ENCODE peak calls at places on chromosomes 6 and 20, in five cellular contexts. One of them, this sample, is unnamed.
A peak's percentile ranks its signal among the peaks of the same experiment; 100 is the strongest.

GRCh38 chr6:146041282-146041681 is 12.4 kb downstream of the GRM1 start:
- DNase-seq in K562: no peak
- DNase-seq in GM12878: no peak
- DNase-seq in HepG2: peak; percentile 33
- DNase-seq in H1: peak; percentile 52
- DNase-seq in this sample: peak; percentile 18

GRCh38 chr20:25623225-25623735 is 534 bp downstream of the NANP start:
- DNase-seq in H1: peak; percentile 66
- DNase-seq in HepG2: peak; percentile 64
- DNase-seq in GM12878: peak; percentile 5
- DNase-seq in K562: no peak
- DNase-seq in this sample: peak; percentile 0

GRCh38 chr20:63036266-63036665 is 29.5 kb upstream of the BHLHE23 start:
- DNase-seq in K562: no peak
- DNase-seq in HepG2: no peak
- DNase-seq in H1: peak; percentile 51
- DNase-seq in GM12878: no peak
- DNase-seq in this sample: no peak

GRCh38 chr20:35618372-35619131 is 2.9 kb downstream of the SPAG4 start:
- DNase-seq in HepG2: no peak
- DNase-seq in K562: no peak
- DNase-seq in H1: peak; percentile 67
- DNase-seq in GM12878: no peak
- DNase-seq in this sample: no peak

GRCh38 chr6:144266091-144266649 is 19.0 kb upstream of the UTRN start:
- DNase-seq in GM12878: no peak
- DNase-seq in K562: no peak
- DNase-seq in HepG2: no peak
- DNase-seq in H1: peak; percentile 66
- DNase-seq in this sample: peak; percentile 64

GRCh38 chr6:155126727-155127439 is 131.8 kb downstream of the TIAM2 start:
- DNase-seq in HepG2: peak; percentile 93
- DNase-seq in H1: no peak
- DNase-seq in GM12878: no peak
- DNase-seq in K562: no peak
- DNase-seq in this sample: peak; percentile 93

GRCh38 chr6:142558785-142559184 is 257.0 kb downstream of the ADGRG6 start:
- DNase-seq in HepG2: no peak
- DNase-seq in K562: no peak
- DNase-seq in GM12878: no peak
- DNase-seq in H1: no peak
- DNase-seq in this sample: no peak

GRCh38 chr6:160238786-160239751 is 19.6 kb downstream of the SLC22A2 start:
- DNase-seq in K562: no peak
- DNase-seq in H1: peak; percentile 22
- DNase-seq in HepG2: no peak
- DNase-seq in GM12878: no peak
- DNase-seq in this sample: no peak

GRCh38 chr6:22295145-22295544 is 1.7 kb downstream of the PRL start:
- DNase-seq in GM12878: no peak
- DNase-seq in K562: no peak
- DNase-seq in H1: no peak
- DNase-seq in HepG2: no peak
- DNase-seq in this sample: no peak

GRCh38 chr6:4774715-4775590 is 1.3 kb upstream of the CDYL start:
- DNase-seq in GM12878: no peak
- DNase-seq in K562: no peak
- DNase-seq in H1: peak; percentile 73
- DNase-seq in HepG2: no peak
- DNase-seq in this sample: no peak

GRCh38 chr6:36897629-36898028 is 11.9 kb downstream of the C6orf89 start:
- DNase-seq in HepG2: peak; percentile 23
- DNase-seq in GM12878: no peak
- DNase-seq in H1: no peak
- DNase-seq in K562: no peak
- DNase-seq in this sample: no peak

GRCh38 chr20:39632176-39632575 is 670.0 kb downstream of the DHX35 start:
- DNase-seq in HepG2: no peak
- DNase-seq in GM12878: no peak
- DNase-seq in H1: no peak
- DNase-seq in K562: no peak
- DNase-seq in this sample: no peak

DNA sequence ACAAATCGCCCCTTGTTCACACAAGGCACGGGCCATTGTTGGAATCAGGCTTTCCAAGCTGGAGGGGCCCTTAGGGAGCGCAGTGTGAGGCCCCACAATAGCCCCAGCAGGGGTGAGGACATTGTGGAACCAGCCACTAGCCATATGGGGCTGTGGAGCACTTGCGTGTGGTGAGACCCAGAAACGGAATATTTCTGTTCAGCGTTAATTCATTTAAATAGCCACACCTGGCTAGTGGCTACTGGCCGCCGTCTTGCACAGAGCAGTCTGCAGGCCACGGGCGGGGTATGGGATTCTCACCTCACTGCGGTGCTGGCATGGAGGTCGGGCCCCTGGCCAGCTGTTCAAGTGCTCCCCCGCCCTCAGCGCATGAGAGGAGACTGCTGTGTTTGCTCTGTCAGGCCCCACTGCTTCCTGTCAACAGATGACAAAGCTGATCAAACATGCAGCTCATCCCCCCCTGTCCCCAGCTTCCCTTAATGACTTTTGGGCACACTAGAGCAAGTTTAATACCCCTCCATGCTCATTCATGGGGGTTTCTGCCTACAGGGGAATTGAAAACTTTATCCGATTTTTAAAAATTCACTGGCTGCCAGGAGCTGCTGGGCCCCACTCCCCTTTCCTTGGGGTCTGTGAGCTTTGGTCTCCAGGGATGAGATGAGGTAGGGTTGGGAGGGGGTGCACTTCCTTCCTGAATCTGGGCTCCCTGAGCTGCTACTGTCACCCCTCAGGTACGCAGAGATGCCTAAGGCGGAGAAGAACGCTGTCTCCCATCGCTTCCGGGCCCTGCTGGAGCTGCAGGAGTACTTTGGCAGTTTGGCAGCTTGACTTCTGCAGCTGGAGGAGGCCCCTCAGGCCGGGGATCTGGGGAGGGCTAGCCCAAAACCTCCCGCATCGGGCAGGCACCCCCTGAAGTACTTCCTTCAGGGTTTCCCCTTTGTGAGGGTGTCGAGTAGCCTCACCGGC is 13.6 kb downstream of the ITPA start:
- DNase-seq in HepG2: peak; percentile 99
- DNase-seq in GM12878: no peak
- DNase-seq in H1: no peak
- DNase-seq in K562: no peak
- DNase-seq in this sample: no peak
- TF ChIP-seq JUND in HepG2: peak; percentile 99
- TF ChIP-seq JUND in GM12878: no peak
- TF ChIP-seq JUND in H1: no peak
- TF ChIP-seq JUND in K562: no peak
- TF ChIP-seq JUND in this sample: no peak

DNA sequence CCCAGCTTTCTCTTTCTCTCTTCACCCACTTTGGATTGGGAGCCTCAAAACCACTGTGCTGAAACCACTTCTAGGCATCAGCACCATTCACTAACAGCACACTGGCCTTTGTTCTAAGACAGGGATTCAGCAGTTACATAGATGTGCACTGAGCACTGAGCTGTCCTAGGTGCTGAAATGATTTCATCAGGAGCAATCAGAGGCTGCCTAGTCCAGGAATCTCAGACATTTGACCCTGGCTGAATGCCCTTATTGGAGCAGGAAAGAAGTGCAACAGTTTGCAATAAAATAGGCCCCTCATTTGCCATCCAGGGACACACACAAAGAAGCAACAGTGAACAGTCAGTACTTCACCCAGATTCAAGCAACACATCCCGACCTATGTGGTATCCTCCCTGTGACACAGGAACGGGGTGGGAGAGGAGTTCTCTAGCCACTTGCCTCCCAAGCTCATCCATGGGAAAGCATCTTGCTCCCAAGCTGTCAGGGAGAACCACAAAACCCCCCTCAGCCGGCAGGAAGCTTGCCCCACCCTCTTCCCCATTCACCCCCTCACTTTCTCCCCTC is 304.5 kb downstream of the PREX1 start:
- DNase-seq in HepG2: peak; percentile 82
- DNase-seq in K562: no peak
- DNase-seq in H1: peak; percentile 53
- DNase-seq in GM12878: no peak
- DNase-seq in this sample: peak; percentile 10
- TF ChIP-seq ZNF274 in HepG2: peak; percentile 58
- TF ChIP-seq ZNF274 in K562: no peak
- TF ChIP-seq ZNF274 in H1: no peak
- TF ChIP-seq ZNF274 in GM12878: no peak
- TF ChIP-seq ZNF274 in this sample: no peak

GRCh38 chr6:125363010-125363359 is 61.2 kb upstream of the HDDC2 start:
- DNase-seq in GM12878: no peak
- DNase-seq in H1: no peak
- DNase-seq in K562: no peak
- DNase-seq in HepG2: peak; percentile 9
- DNase-seq in this sample: no peak
- TF ChIP-seq YY1 in GM12878: no peak
- TF ChIP-seq YY1 in H1: peak; percentile 11
- TF ChIP-seq YY1 in K562: no peak
- TF ChIP-seq YY1 in HepG2: no peak
- TF ChIP-seq YY1 in this sample: no peak

DNA sequence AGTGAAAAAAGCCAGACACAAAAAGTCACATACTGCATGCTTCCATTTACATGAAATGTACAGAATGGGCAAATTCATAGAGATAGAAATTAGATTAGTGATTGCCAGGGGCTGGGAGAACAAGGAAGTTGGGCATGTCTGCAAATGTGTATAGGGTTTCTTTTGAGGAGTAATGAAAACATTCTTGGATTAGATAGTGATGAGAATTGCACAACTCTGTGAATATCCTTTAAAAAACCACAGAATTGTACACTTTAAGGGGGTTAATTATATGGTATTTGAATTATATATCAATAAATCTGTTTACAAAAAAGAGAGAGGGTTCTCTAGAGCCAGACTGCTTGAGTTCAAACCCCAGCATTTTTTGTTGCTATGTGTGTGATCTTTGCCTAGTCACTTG is 188.1 kb downstream of the CDC5L start:
- DNase-seq in H1: no peak
- DNase-seq in K562: no peak
- DNase-seq in GM12878: no peak
- DNase-seq in HepG2: no peak
- DNase-seq in this sample: no peak
- TF ChIP-seq JUND in H1: no peak
- TF ChIP-seq JUND in K562: no peak
- TF ChIP-seq JUND in GM12878: no peak
- TF ChIP-seq JUND in HepG2: no peak
- TF ChIP-seq JUND in this sample: no peak

GRCh38 chr6:129612440-129612839 is 97.5 kb downstream of the ARHGAP18 start:
- DNase-seq in GM12878: no peak
- DNase-seq in H1: no peak
- DNase-seq in HepG2: no peak
- DNase-seq in K562: no peak
- DNase-seq in this sample: no peak

GRCh38 chr6:129607581-129608186 is 102.3 kb downstream of the ARHGAP18 start:
- DNase-seq in HepG2: no peak
- DNase-seq in H1: no peak
- DNase-seq in K562: no peak
- DNase-seq in GM12878: no peak
- DNase-seq in this sample: no peak

GRCh38 chr6:129606664-129607063 is 103.3 kb downstream of the ARHGAP18 start:
- DNase-seq in K562: no peak
- DNase-seq in HepG2: no peak
- DNase-seq in H1: no peak
- DNase-seq in GM12878: peak; percentile 59
- DNase-seq in this sample: no peak

GRCh38 chr6:129608886-129609540 is 101.0 kb downstream of the ARHGAP18 start:
- DNase-seq in HepG2: no peak
- DNase-seq in K562: no peak
- DNase-seq in H1: no peak
- DNase-seq in GM12878: no peak
- DNase-seq in this sample: no peak

GRCh38 chr6:129609635-129610034 is 100.3 kb downstream of the ARHGAP18 start:
- DNase-seq in HepG2: no peak
- DNase-seq in K562: no peak
- DNase-seq in H1: no peak
- DNase-seq in GM12878: no peak
- DNase-seq in this sample: no peak
- TF ChIP-seq ZNF274 in HepG2: no peak
- TF ChIP-seq ZNF274 in K562: no peak
- TF ChIP-seq ZNF274 in H1: no peak
- TF ChIP-seq ZNF274 in GM12878: no peak
- TF ChIP-seq ZNF274 in this sample: no peak

GRCh38 chr6:116254297-116254724 is 436 bp upstream of the TSPYL4 start:
- DNase-seq in GM12878: no peak
- DNase-seq in HepG2: no peak
- DNase-seq in K562: no peak
- DNase-seq in H1: no peak
- DNase-seq in this sample: no peak
- TF ChIP-seq YY1 in GM12878: no peak
- TF ChIP-seq YY1 in HepG2: no peak
- TF ChIP-seq YY1 in K562: no peak
- TF ChIP-seq YY1 in H1: no peak
- TF ChIP-seq YY1 in this sample: no peak